ENCODE peak calls at places on chromosome 1, in four cellular contexts. H is A549, R is K562, I is HepG2. Y is an unnamed sample.

GRCh38 chr1:180098242-180098995 is 56.2 kb upstream of the QSOX1 start:
- DNase-seq in H (no peak), R (no peak), I (no peak), Y (no peak)

GRCh38 chr1:97451422-97451821 is 469.4 kb downstream of the DPYD start:
- DNase-seq in H (no peak), R (no peak), I (no peak), Y (no peak)

GRCh38 chr1:94988356-94988755 is 61.4 kb upstream of the CNN3 start:
- DNase-seq in H (no peak), R (no peak), I (no peak), Y (no peak)

GRCh38 chr1:53499257-53500183 is 40.3 kb downstream of the DMRTB1 start:
- DNase-seq in H (no peak), R (no peak), I (no peak), Y (no peak)

GRCh38 chr1:15728937-15729657 is 7.0 kb upstream of the SLC25A34 start:
- DNase-seq in H (no peak), R (no peak), I (no peak), Y (no peak)

GRCh38 chr1:94580367-94581115 is 39.0 kb upstream of the F3 start:
- DNase-seq in H (no peak), R (no peak), I (peak), Y (no peak)

GRCh38 chr1:89068291-89068690 is 3.3 kb upstream of the GBP1 start:
- DNase-seq in H (no peak), R (no peak), I (no peak), Y (no peak)

GRCh38 chr1:154154534-154155181 is at the start of gene NUP210L:
- DNase-seq in H (no peak), R (no peak), I (no peak), Y (peak)

GRCh38 chr1:7063981-7064380 is 278.7 kb downstream of the CAMTA1 start:
- DNase-seq in H (no peak), R (no peak), I (no peak), Y (no peak)

GRCh38 chr1:169513208-169513607 is 27.5 kb upstream of the SLC19A2 start:
- DNase-seq in H (no peak), R (no peak), I (no peak), Y (no peak)

GRCh38 chr1:195530961-195531360 is 1077.3 kb downstream of the KCNT2 start:
- DNase-seq in H (no peak), R (no peak), I (no peak), Y (no peak)

GRCh38 chr1:218772575-218772974 is 401.1 kb upstream of the LYPLAL1 start:
- DNase-seq in H (no peak), R (no peak), I (no peak), Y (no peak)

GRCh38 chr1:38586993-38587646 is 272.5 kb downstream of the RRAGC start:
- DNase-seq in H (peak), R (peak), I (peak), Y (peak)

GRCh38 chr1:236734141-236734765 is 48.0 kb downstream of the ACTN2 start:
- DNase-seq in H (no peak), R (no peak), I (no peak), Y (no peak)

GRCh38 chr1:236741757-236742156 is 53.3 kb upstream of the MTR start:
- DNase-seq in H (no peak), R (no peak), I (no peak), Y (peak)

GRCh38 chr1:236742421-236743160 is 52.5 kb upstream of the MTR start:
- DNase-seq in H (no peak), R (no peak), I (no peak), Y (no peak)

GRCh38 chr1:236733654-236734053 is 47.4 kb downstream of the ACTN2 start:
- DNase-seq in H (no peak), R (no peak), I (no peak), Y (no peak)

GRCh38 chr1:236736761-236737160 is 50.5 kb downstream of the ACTN2 start:
- DNase-seq in H (no peak), R (no peak), I (no peak), Y (no peak)
- TF ChIP-seq CTCF in H (no peak), R (no peak), I (no peak), Y (no peak)

GRCh38 chr1:198776602-198777029 is 137.8 kb downstream of the PTPRC start:
- DNase-seq in H (no peak), R (no peak), I (no peak), Y (no peak)

GRCh38 chr1:198778049-198778448 is 139.2 kb downstream of the PTPRC start:
- DNase-seq in H (no peak), R (no peak), I (no peak), Y (no peak)

GRCh38 chr1:198774418-198774817 is 135.6 kb downstream of the PTPRC start:
- DNase-seq in H (no peak), R (no peak), I (no peak), Y (no peak)

GRCh38 chr1:198775606-198776005 is 136.8 kb downstream of the PTPRC start:
- DNase-seq in H (no peak), R (no peak), I (no peak), Y (no peak)

DNA sequence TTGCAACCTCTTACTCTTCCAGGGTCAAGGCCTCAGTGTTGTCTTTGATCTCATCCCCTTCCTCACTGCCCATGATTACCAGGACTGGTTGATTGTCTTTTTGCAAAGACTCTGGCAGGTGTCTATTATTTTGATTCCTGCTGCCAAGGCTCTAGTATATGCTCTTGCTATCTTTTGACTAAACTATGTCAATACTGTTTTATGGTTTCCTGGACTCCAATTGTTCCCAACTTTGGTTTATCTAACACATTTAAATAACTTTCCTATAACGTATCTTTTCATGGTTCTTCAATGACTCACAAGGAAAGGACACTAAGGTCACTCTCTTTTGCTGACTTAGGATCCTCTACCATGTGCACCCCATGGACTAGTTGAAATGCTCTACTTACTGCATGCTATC is 141.5 kb downstream of the PTPRC start:
- DNase-seq in H (no peak), R (no peak), I (no peak), Y (no peak)
- TF ChIP-seq HMGXB4 in H (no peak), R (no peak), I (no peak), Y (no peak)

DNA sequence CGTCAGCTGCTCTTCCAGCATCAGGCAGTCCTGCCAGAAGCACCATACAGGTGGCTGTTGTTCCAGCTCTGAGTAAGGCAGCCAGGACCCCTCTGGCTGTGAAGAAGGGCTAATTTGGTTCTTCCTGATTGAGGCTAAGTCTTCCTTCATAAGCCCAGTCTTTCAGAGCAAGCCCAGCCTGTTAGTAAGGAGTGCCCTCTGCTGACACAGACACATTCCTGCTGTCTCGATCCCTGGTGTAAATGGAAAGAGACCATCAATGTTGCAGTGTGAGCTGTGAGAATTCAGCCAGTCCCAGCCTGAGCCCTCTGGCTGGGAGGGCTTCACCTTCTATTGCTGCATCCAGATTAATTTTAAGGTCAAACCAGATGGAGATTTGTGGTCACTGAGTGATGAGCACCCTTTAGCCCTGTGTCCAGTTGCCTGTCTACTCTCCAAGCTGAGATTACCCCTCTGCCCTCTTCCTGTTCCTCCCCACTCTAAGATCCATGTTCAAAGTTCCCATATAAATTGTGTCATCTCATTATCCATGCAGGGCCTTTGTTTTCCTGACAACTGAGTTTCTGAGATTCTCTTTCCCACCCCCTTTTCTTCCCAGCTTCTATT is 44.8 kb upstream of the KIRREL1 start:
- DNase-seq in H (no peak), R (no peak), I (peak), Y (peak)
- TF ChIP-seq CTCF in H (peak), R (peak), I (peak), Y (peak)

GRCh38 chr1:10932088-10932487 is 80.4 kb upstream of the TARDBP start:
- DNase-seq in H (no peak), R (no peak), I (no peak), Y (no peak)
- TF ChIP-seq HMGXB4 in H (no peak), R (no peak), I (no peak), Y (no peak)

DNA sequence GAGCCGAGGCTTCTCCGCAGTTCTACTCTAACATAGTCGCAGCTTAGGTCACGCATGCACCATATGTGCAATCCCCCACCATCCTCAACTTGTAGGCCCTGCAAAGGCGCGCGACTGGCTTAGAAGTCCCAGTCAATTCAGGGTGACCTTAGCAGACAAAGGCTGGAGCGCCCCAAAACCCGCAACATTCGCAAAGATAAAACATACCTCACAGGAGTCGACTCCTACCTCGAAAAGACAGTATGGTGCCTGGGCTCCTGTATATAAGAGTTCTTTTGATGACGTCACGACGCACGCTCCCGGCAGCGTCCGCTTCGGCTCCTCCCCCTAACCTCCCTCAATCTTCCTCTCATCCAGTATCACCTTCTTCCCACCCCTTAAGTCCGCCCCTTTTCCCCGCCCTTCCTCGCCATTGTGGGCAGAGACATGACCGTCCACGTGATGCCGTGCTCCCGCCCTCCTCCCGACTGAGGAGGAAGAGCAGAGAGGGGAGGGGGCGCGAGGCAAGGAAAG is at the start of gene GAS5:
- DNase-seq in H (peak), R (peak), I (peak), Y (peak)
- TF ChIP-seq CTCF in H (no peak), R (no peak), I (no peak), Y (no peak)

DNA sequence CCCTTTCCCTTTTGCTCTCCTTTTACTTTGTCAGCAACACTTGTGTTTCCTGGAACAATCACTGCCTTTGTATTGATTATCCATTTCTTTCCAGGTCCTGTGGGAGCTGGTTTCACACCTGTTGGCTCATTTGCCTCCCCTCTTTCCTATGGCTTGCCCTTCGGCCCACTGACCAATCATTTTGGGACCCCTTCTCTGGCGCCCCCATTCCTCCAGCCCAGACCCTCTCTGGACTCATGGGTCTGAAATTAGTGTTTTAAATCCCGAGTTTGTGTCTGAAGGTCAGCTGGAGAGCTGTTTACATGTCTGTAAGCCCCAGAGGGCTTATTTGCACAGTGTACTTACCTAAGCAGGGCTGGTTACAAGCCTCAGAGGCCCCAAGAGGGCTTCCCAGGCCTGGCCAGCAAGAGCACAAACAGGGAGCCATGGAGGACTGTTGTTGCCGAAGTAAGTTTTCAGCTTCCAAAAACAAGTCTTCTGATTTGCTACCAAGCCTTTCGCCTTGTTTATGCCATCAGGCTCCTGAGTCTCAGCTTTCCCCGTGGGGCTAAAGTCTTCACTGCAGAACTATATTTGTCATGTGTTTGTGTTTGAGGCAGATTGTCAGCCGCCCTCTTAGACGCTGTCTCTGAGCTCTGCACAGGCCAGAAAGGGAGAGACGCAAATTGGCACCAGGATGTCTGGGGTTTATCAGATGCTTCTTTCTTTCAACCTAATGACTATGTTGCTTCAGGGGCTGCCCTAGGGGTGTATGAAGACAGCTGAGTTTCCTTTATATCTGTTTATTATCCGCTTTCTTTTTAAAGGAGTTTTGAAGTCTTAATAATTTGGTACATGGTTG is 93.0 kb downstream of the ATP1A1 start:
- DNase-seq in H (no peak), R (no peak), I (peak), Y (no peak)
- TF ChIP-seq HMGXB4 in H (no peak), R (no peak), I (peak), Y (no peak)

GRCh38 chr1:221839321-221839720 is 97.4 kb upstream of the DUSP10 start:
- DNase-seq in H (no peak), R (no peak), I (no peak), Y (no peak)
- TF ChIP-seq CTCF in H (no peak), R (no peak), I (peak), Y (no peak)

GRCh38 chr1:173023343-173023742 is 27.4 kb downstream of the TNFSF18 start:
- DNase-seq in H (no peak), R (no peak), I (no peak), Y (no peak)
- TF ChIP-seq HMGXB4 in H (no peak), R (no peak), I (no peak), Y (no peak)

GRCh38 chr1:67685558-67686271 is 714 bp downstream of the GADD45A start:
- DNase-seq in H (no peak), R (peak), I (no peak), Y (peak)
- TF ChIP-seq CTCF in H (no peak), R (no peak), I (no peak), Y (no peak)

GRCh38 chr1:112393634-112393976 is 2.4 kb upstream of the CTTNBP2NL start:
- DNase-seq in H (no peak), R (no peak), I (no peak), Y (no peak)
- TF ChIP-seq HMGXB4 in H (no peak), R (no peak), I (no peak), Y (no peak)

Y was measured in WTC11.